ENCODE peak calls at places on chromosomes 11 and 22, in eight cellular contexts. F is NCI-H1436, S is anterior cingulate cortex, X is body of pancreas, I is GM23248, Z is AML-193, H is EH, A is Daoy. E is an unnamed sample.

GRCh38 chr11:69915501-69916250 is 96.5 kb upstream of the FGF3 start:
- DNase-seq in X (peak), Z (peak), I (peak), S (peak), F (peak), H (peak), A (peak), E (peak)

GRCh38 chr11:4134844-4135243 is 40.2 kb downstream of the RRM1 start:
- DNase-seq in H (peak), A (no peak), F (no peak), Z (no peak), X (no peak), I (peak), S (no peak), E (no peak)

GRCh38 chr11:117180661-117181585 is 2.4 kb downstream of the SIDT2 start:
- DNase-seq in H (peak), Z (peak), X (peak), I (peak), F (peak), A (peak), S (peak), E (no peak)

GRCh38 chr11:117834838-117835443 is 10.4 kb upstream of the FXYD2 start:
- DNase-seq in A (no peak), F (no peak), H (no peak), S (no peak), I (no peak), X (no peak), Z (no peak), E (no peak)

GRCh38 chr11:5989203-5989602 is 2.4 kb upstream of the OR52L1 start:
- DNase-seq in Z (no peak), F (no peak), A (no peak), S (no peak), I (no peak), H (no peak), X (no peak), E (no peak)

GRCh38 chr22:23481369-23481768 is 98.7 kb downstream of the IGLL1 start:
- DNase-seq in Z (no peak), A (no peak), F (peak), S (no peak), H (no peak), I (no peak), X (no peak), E (no peak)

GRCh38 chr11:12723410-12724297 is 49.4 kb downstream of the TEAD1 start:
- DNase-seq in A (peak), S (no peak), H (peak), Z (no peak), F (no peak), X (no peak), I (no peak), E (no peak)

GRCh38 chr22:27995801-27996528 is 76.9 kb upstream of the PITPNB start:
- DNase-seq in A (no peak), F (no peak), I (no peak), X (no peak), S (no peak), Z (no peak), H (no peak), E (no peak)

GRCh38 chr11:66438009-66438503 is 592 bp downstream of the MRPL11 start:
- DNase-seq in Z (no peak), S (no peak), I (no peak), H (peak), X (no peak), A (no peak), F (no peak), E (no peak)

GRCh38 chr11:109604506-109604905 is 182.5 kb downstream of the C11orf87 start:
- DNase-seq in X (no peak), F (no peak), Z (no peak), H (peak), A (no peak), S (no peak), I (peak), E (no peak)

GRCh38 chr11:12201016-12201985 is 90.9 kb downstream of the MICAL2 start:
- DNase-seq in F (no peak), H (peak), A (peak), S (no peak), X (no peak), Z (no peak), I (peak), E (no peak)

GRCh38 chr11:125272092-125272491 is 107.5 kb downstream of the PKNOX2 start:
- DNase-seq in H (peak), Z (no peak), F (no peak), X (no peak), S (no peak), I (peak), A (peak), E (no peak)

GRCh38 chr11:117188620-117189081 is 10.1 kb downstream of the SIDT2 start:
- DNase-seq in X (no peak), Z (no peak), F (no peak), A (no peak), S (no peak), I (no peak), H (no peak), E (no peak)

GRCh38 chr22:31935961-31936635 is 8.2 kb upstream of the YWHAH start:
- DNase-seq in H (no peak), S (no peak), F (no peak), Z (no peak), X (no peak), A (no peak), I (no peak), E (no peak)

GRCh38 chr11:46295312-46295995 is 18.0 kb downstream of the CREB3L1 start:
- DNase-seq in I (peak), S (peak), A (peak), F (peak), X (peak), Z (peak), H (peak), E (peak)

GRCh38 chr11:8205566-8205965 is 36.7 kb upstream of the RIC3 start:
- DNase-seq in S (no peak), I (no peak), A (no peak), H (no peak), Z (no peak), X (no peak), F (no peak), E (no peak)

GRCh38 chr11:26243426-26243825 is 88.5 kb upstream of the ANO3 start:
- DNase-seq in F (no peak), X (no peak), S (no peak), Z (no peak), H (no peak), A (no peak), I (peak), E (no peak)